ENCODE peak calls at places on chromosomes 11 and 22, in seven cellular contexts. Z is hepatocyte, N is GM20000, H is natural killer cell, I is astrocyte, U is AG09319, R is psoas muscle. L is an unnamed sample.

GRCh38 chr11:80096736-80097135 is 655.9 kb upstream of the TENM4 start:
- DNase-seq in Z (no peak), I (peak), H (no peak), R (no peak), U (no peak), N (no peak), L (no peak)

GRCh38 chr22:49535527-49536125 is 292.0 kb downstream of the BRD1 start:
- DNase-seq in N (no peak), U (no peak), H (no peak), R (no peak), I (no peak), Z (no peak), L (no peak)

GRCh38 chr22:49962751-49963646 is 2.4 kb downstream of the PIM3 start:
- DNase-seq in N (no peak), U (no peak), I (no peak), R (peak), Z (peak), H (peak), L (peak)

GRCh38 chr22:49412236-49412635 is 415.4 kb downstream of the BRD1 start:
- DNase-seq in N (no peak), I (no peak), R (no peak), Z (no peak), H (no peak), U (no peak), L (no peak)

GRCh38 chr11:20672575-20672974 is 3.2 kb downstream of the NELL1 start:
- DNase-seq in I (no peak), U (no peak), Z (no peak), H (no peak), N (peak), R (no peak), L (no peak)

GRCh38 chr11:63020671-63021255 is 5.1 kb upstream of the SLC22A8 start:
- DNase-seq in H (no peak), N (no peak), I (no peak), R (no peak), Z (no peak), U (no peak), L (no peak)

GRCh38 chr22:24580276-24580675 is 12.6 kb downstream of the LRRC75B start:
- DNase-seq in N (no peak), H (no peak), Z (no peak), I (peak), R (no peak), U (peak), L (no peak)

GRCh38 chr11:97937501-97937900 is 1083.2 kb upstream of the CNTN5 start:
- DNase-seq in U (no peak), Z (no peak), R (no peak), I (peak), H (no peak), N (no peak), L (no peak)

GRCh38 chr22:21634844-21635243 is 2.3 kb downstream of the CCDC116 start:
- DNase-seq in R (no peak), H (no peak), Z (no peak), U (no peak), I (no peak), N (no peak), L (no peak)

GRCh38 chr11:77147668-77148321 is 19.7 kb downstream of the MYO7A start:
- DNase-seq in I (no peak), Z (peak), U (no peak), R (no peak), H (no peak), N (peak), L (no peak)

GRCh38 chr11:88131764-88132470 is 43.3 kb downstream of the RAB38 start:
- DNase-seq in I (no peak), Z (peak), R (no peak), U (no peak), N (no peak), H (no peak), L (no peak)

GRCh38 chr22:26131755-26132154 is 37.5 kb upstream of the SEZ6L start:
- DNase-seq in Z (no peak), H (no peak), N (no peak), U (no peak), I (no peak), R (no peak), L (no peak)

GRCh38 chr22:26139320-26139719 is 29.9 kb upstream of the SEZ6L start:
- DNase-seq in H (no peak), I (no peak), Z (no peak), R (no peak), U (no peak), N (no peak), L (no peak)

GRCh38 chr22:26134654-26135330 is 34.5 kb upstream of the SEZ6L start:
- DNase-seq in R (no peak), N (no peak), I (no peak), H (no peak), U (no peak), Z (peak), L (no peak)
- TF ChIP-seq CTCF in R (no peak), N (peak), I (no peak), H (no peak), U (no peak), Z (no peak), L (no peak)

GRCh38 chr11:72418834-72419560 is 15.3 kb downstream of the CLPB start:
- DNase-seq in U (no peak), I (no peak), Z (no peak), R (no peak), H (no peak), N (peak), L (no peak)
- TF ChIP-seq CTCF in U (no peak), I (no peak), Z (no peak), R (no peak), H (no peak), N (no peak), L (no peak)

GRCh38 chr11:107592813-107593212 is 1.9 kb downstream of the ELMOD1 start:
- DNase-seq in Z (peak), I (no peak), U (no peak), H (no peak), N (no peak), R (no peak), L (no peak)

GRCh38 chr11:107592256-107592655 is 1.3 kb downstream of the ELMOD1 start:
- DNase-seq in I (no peak), Z (no peak), H (no peak), U (no peak), R (no peak), N (no peak), L (no peak)

GRCh38 chr11:107590460-107591097 is 368 bp upstream of the ELMOD1 start:
- DNase-seq in Z (no peak), I (no peak), R (no peak), H (no peak), N (peak), U (no peak), L (no peak)

GRCh38 chr11:107591446-107592236 is 694 bp downstream of the ELMOD1 start:
- DNase-seq in R (no peak), U (no peak), H (no peak), Z (peak), I (peak), N (peak), L (no peak)

GRCh38 chr11:107591098-107591445 is at the start of gene ELMOD1:
- DNase-seq in Z (peak), H (no peak), N (peak), U (no peak), R (peak), I (peak), L (no peak)
- TF ChIP-seq CTCF in Z (no peak), H (no peak), N (no peak), U (peak), R (peak), I (no peak), L (no peak)

GRCh38 chr11:86453290-86454030 is 78.8 kb downstream of the CCDC81 start:
- DNase-seq in I (no peak), N (no peak), H (no peak), Z (no peak), R (no peak), U (no peak), L (no peak)
- TF ChIP-seq CTCF in I (no peak), N (no peak), H (no peak), Z (no peak), R (no peak), U (no peak), L (no peak)

DNA sequence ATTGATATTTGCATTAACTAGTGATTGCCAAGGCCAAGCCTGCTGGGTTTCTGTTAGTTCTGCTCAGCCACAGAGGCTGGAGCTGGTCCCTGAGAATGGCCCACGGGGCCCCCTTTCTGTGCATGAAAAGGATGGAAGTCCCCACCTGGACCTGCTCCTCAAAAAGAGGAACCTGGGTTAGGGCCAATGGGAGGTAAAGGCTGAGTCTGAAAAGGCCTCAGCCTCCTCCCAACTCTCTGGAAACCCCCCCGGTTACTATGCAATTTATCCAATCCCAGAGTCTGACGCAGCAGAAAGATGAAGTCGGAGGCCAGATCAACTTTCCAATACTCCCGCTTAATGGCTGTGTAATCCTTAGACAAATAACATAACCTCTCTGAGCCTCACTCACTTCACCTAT is 6.8 kb upstream of the CREB3L1 start:
- DNase-seq in H (no peak), N (peak), Z (no peak), I (no peak), U (no peak), R (no peak), L (no peak)
- TF ChIP-seq CTCF in H (no peak), N (no peak), Z (no peak), I (no peak), U (no peak), R (no peak), L (no peak)

GRCh38 chr11:70610561-70610960 is 212.2 kb downstream of the CTTN start:
- DNase-seq in N (no peak), H (no peak), U (no peak), Z (peak), R (peak), I (peak), L (no peak)

GRCh38 chr11:70606248-70606950 is 208.1 kb downstream of the CTTN start:
- DNase-seq in I (no peak), R (no peak), Z (no peak), H (no peak), U (no peak), N (no peak), L (no peak)

GRCh38 chr11:70606951-70607330 is 208.6 kb downstream of the CTTN start:
- DNase-seq in Z (no peak), U (no peak), N (no peak), R (peak), H (no peak), I (no peak), L (no peak)

GRCh38 chr11:70607561-70607960 is 209.2 kb downstream of the CTTN start:
- DNase-seq in Z (no peak), R (peak), N (no peak), H (no peak), I (no peak), U (no peak), L (no peak)

GRCh38 chr11:70608568-70609314 is 210.4 kb downstream of the CTTN start:
- DNase-seq in U (peak), N (no peak), H (no peak), I (peak), Z (no peak), R (peak), L (no peak)
- TF ChIP-seq CTCF in U (no peak), N (no peak), H (no peak), I (no peak), Z (no peak), R (no peak), L (no peak)

DNA sequence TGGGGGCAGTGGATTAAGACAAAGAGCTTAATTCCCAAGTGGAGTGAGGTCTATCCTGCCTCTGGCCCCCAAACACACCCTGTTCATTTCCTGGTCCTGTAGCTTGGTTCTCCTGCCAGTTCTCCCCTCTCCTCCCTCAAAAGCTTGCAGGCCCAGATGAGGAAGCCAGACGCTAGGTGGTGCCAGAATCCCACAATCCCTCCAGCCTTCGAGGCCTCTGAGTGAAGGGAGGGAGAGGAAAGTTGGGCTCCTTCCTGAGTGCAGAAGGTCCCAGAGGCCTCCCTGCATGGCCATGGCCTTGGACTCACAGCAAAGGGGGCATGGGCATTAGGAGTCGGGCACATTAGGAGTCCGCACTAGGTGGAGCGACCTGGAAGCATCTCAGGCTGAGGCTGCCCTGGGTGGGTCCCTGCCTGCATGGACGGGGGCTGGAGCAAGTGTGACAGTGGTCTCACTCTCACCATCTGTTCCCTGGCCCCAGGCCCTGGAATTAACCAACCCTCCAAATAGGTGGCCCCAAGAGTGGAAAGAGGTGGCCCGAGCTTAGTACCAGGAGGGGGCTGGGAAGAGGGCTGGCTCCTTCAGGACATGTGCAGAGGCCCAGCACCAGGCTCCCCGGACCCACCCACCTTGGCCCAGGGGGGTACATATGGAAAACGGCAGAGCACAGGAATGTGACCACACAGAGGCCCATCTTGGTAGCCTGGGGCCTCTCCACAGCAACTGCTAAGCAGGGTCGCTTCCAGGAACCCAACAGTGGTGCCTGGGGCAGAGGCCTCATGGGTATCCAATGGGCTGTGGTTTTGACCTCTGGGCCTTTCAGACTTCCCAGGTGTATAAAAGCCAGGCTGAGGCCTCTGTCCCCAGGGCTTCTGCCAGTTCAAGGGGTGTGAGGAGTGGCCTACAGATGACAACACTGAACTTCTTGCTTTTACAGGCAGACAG is 5.2 kb downstream of the FXYD2 start:
- DNase-seq in N (no peak), Z (peak), H (no peak), U (no peak), R (peak), I (peak), L (no peak)
- TF ChIP-seq CTCF in N (peak), Z (peak), H (no peak), U (peak), R (peak), I (peak), L (no peak)

L was measured in omental fat pad.